ENCODE peak calls at places on chromosomes 2 and 18, in five cellular contexts. Q is colonic mucosa, S is neural progenitor cell, L is mammary epithelial cell, U is heart left ventricle. C is an unnamed sample.
A peak's percentile ranks its signal among the peaks of the same experiment; 100 is the strongest.

GRCh38 chr2:41127351-41127750 is 675.5 kb upstream of the SLC8A1 start:
- DNase-seq in L (no peak), S (no peak), U (no peak), Q (no peak), C (no peak)

GRCh38 chr2:88006912-88007439 is 9.4 kb downstream of the RNU2-63P start:
- DNase-seq in U (no peak), L (no peak), S (no peak), Q (no peak), C (no peak)

GRCh38 chr2:240450532-240451107 is 15.2 kb downstream of the GPC1 start:
- DNase-seq in U (peak; percentile 47), L (no peak), Q (no peak), S (no peak), C (no peak)

GRCh38 chr2:27737676-27738348 is 33.7 kb upstream of the MRPL33 start:
- DNase-seq in Q (no peak), L (peak; percentile 74), S (no peak), U (no peak), C (peak; percentile 87)

GRCh38 chr2:10301946-10302478 is 692 bp upstream of the HPCAL1 start:
- DNase-seq in Q (peak; percentile 46), S (peak; percentile 31), U (no peak), L (no peak), C (no peak)

GRCh38 chr2:215332876-215333600 is 21.2 kb downstream of the ATIC start:
- DNase-seq in S (no peak), U (no peak), Q (peak; percentile 64), L (no peak), C (no peak)

GRCh38 chr18:79517322-79517721 is 121.6 kb downstream of the NFATC1 start:
- DNase-seq in U (peak; percentile 37), S (no peak), L (no peak), Q (peak; percentile 17), C (no peak)

GRCh38 chr2:26740346-26740745 is 23.7 kb upstream of the SLC35F6 start:
- DNase-seq in U (no peak), Q (no peak), S (no peak), L (no peak), C (no peak)

GRCh38 chr2:114010001-114010400 is 120.1 kb downstream of the ACTR3 start:
- DNase-seq in S (no peak), U (no peak), Q (no peak), L (peak; percentile 71), C (no peak)

GRCh38 chr18:63088262-63088661 is 231.3 kb downstream of the BCL2 start:
- DNase-seq in U (no peak), Q (no peak), L (no peak), S (peak; percentile 32), C (no peak)

GRCh38 chr2:30232027-30232800 is 880 bp downstream of the LBH start:
- DNase-seq in U (peak; percentile 83), Q (peak; percentile 59), L (no peak), S (peak; percentile 69), C (peak; percentile 34)

GRCh38 chr2:156332452-156333273 is at the start of gene NR4A2:
- DNase-seq in Q (peak; percentile 95), L (peak; percentile 92), U (peak; percentile 93), S (peak; percentile 90), C (peak; percentile 83)

GRCh38 chr2:45627911-45628310 is 16.8 kb upstream of the SRBD1 start:
- DNase-seq in S (no peak), L (no peak), U (no peak), Q (no peak), C (no peak)

GRCh38 chr2:30631051-30631671 is 176.1 kb downstream of the CAPN13 start:
- DNase-seq in U (no peak), Q (no peak), L (peak; percentile 21), S (no peak), C (no peak)

GRCh38 chr2:16506366-16506765 is 159.3 kb downstream of the CYRIA start:
- DNase-seq in U (no peak), L (no peak), Q (no peak), S (no peak), C (no peak)

GRCh38 chr2:70190086-70190412 is 770 bp downstream of the C2orf42 start:
- DNase-seq in S (peak; percentile 26), L (no peak), U (no peak), Q (peak; percentile 28), C (no peak)

GRCh38 chr18:13470555-13471494 is 252.3 kb downstream of the LDLRAD4 start:
- DNase-seq in L (no peak), S (peak; percentile 30), U (peak; percentile 75), Q (no peak), C (peak; percentile 44)

GRCh38 chr2:1055014-1055595 is 104.5 kb downstream of the SNTG2 start:
- DNase-seq in L (peak; percentile 55), S (no peak), Q (no peak), U (no peak), C (no peak)

GRCh38 chr2:234863043-234863934 is 88.5 kb upstream of the SH3BP4 start:
- DNase-seq in U (no peak), Q (peak; percentile 25), S (no peak), L (peak; percentile 64), C (peak; percentile 95)

GRCh38 chr2:237868631-237869356 is 9.4 kb downstream of the RAMP1 start:
- DNase-seq in L (no peak), S (no peak), U (no peak), Q (no peak), C (no peak)

GRCh38 chr2:226795281-226796011 is 4.2 kb downstream of the IRS1 start:
- DNase-seq in S (no peak), U (peak; percentile 62), Q (no peak), L (peak; percentile 48), C (peak; percentile 72)

GRCh38 chr2:136086253-136087016 is 31.5 kb downstream of the CXCR4 start:
- DNase-seq in L (no peak), Q (no peak), S (no peak), U (no peak), C (no peak)

GRCh38 chr2:215654177-215654850 is 218.4 kb upstream of the FN1 start:
- DNase-seq in S (no peak), U (no peak), L (no peak), Q (no peak), C (no peak)

GRCh38 chr2:172439509-172439860 is 12.1 kb downstream of the ITGA6 start:
- DNase-seq in U (no peak), L (no peak), Q (no peak), S (no peak), C (no peak)
- H3K4me1 ChIP-seq in U (peaks cover 29% of the 10 kb centered on the region), L (peaks cover 93% of the 10 kb centered on the region), Q (peaks cover 10% of the 10 kb centered on the region), S (peaks cover 68% of the 10 kb centered on the region), C (peaks cover 20% of the 10 kb centered on the region)

DNA sequence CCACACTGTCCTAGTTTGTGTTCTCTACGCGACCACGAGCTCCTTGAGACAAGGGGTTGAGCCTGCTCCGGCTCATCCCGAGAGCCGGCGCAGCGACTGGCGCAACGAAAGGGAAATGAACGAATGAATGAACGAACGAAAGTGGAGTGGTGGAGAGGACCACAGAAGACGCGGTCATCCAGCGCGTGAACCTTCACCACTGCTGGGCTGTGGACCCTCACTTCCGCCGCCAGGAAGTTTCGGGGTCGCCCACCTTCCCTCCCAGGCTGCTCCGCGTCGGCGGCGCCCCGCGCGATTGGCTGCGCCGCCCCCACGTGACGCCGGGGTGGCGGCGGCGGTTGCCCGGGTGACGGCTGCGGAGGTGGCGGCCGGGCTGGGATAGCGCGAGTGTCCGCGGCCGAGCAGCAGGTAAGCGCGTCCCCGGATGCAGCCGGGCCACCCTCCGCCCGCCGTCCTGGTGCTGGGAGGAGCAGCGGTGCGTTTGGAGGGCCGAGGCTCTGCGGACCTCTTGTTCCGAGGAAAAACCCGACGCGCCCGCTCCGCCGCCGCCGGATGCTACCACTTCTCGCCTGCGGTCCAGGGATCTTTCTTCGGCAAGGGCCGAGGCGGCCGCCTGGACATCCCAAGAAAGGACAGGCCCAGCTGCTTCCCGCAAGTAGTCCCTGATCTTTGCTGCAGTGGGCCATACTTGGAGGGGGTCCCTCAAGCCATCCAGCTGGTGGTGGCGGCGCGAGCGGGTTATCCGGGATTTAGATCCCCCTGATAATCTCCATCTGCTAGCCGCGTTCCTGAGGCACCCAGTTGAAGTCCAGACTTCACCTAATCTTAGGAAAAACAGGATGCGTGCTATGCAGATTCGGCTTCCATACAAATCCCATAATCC is at the start of gene ARMC9:
- DNase-seq in Q (peak; percentile 80), S (peak; percentile 92), L (peak; percentile 72), U (peak; percentile 88), C (peak; percentile 77)
- TF ChIP-seq CTCF in Q (no peak), S (no peak), L (no peak), U (no peak), C (no peak)

GRCh38 chr2:232524771-232525170 is 1.2 kb upstream of the CHRND start:
- DNase-seq in Q (no peak), S (no peak), U (no peak), L (no peak), C (no peak)

GRCh38 chr2:232522014-232522854 is 2.0 kb downstream of the PRSS56 start:
- DNase-seq in S (peak; percentile 77), L (no peak), Q (peak; percentile 57), U (peak; percentile 83), C (peak; percentile 41)

GRCh38 chr2:232523682-232524597 is 2.0 kb upstream of the CHRND start:
- DNase-seq in Q (peak; percentile 41), S (peak; percentile 92), U (no peak), L (peak; percentile 46), C (no peak)

GRCh38 chr2:232521524-232521923 is 1.3 kb downstream of the PRSS56 start:
- DNase-seq in S (no peak), L (no peak), U (no peak), Q (no peak), C (no peak)

DNA sequence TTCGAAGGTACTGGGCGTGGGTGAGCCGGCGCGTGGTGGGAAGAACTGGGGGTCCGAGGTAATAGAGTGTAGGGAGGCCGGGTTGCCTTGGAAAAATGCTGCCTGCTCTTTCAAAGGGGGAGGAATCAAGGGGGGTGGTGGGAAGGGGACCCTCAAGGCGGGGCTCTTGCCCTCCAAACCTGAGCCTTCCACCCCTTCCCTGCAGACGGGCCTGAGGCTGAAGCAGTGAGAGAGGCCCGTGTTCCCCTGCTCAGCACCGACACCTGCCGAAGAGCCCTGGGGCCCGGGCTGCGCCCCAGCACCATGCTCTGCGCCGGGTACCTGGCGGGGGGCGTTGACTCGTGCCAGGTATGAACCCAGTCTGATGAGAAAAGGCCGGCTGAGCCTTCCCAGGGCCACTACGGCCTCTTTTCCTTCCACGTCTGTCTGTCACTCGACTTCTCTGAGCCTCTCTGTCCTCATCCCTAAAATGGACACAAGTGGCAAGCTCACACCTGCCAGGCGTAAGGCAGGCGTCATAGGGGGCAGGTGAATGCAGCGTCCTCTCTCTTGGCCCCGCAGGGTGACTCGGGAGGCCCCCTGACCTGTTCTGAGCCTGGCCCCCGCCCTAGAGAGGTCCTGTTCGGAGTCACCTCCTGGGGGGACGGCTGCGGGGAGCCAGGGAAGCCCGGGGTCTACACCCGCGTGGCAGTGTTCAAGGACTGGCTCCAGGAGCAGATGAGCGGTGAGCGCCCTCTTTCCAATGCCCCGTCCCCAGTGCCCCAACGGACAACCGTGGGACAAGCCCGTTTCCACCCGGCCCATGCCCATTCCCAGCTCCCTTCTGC is 2.9 kb downstream of the PRSS56 start:
- DNase-seq in Q (no peak), S (no peak), L (peak; percentile 11), U (no peak), C (no peak)
- H3K4me3 ChIP-seq in Q (no peak overlapping the region), S (peak overlapping the region; percentile 56), L (no peak overlapping the region), U (peak overlapping the region; percentile 49), C (no peak overlapping the region)

GRCh38 chr2:62550466-62550865 is 44.5 kb upstream of the TMEM17 start:
- DNase-seq in Q (no peak), U (no peak), S (no peak), L (no peak), C (no peak)

GRCh38 chr2:62540786-62541168 is 34.8 kb upstream of the TMEM17 start:
- DNase-seq in S (no peak), L (no peak), Q (no peak), U (no peak), C (no peak)

GRCh38 chr2:62547849-62548248 is 41.9 kb upstream of the TMEM17 start:
- DNase-seq in U (no peak), L (no peak), S (no peak), Q (no peak), C (no peak)

GRCh38 chr2:62539892-62540785 is 34.1 kb upstream of the TMEM17 start:
- DNase-seq in S (no peak), L (no peak), Q (no peak), U (no peak), C (no peak)

GRCh38 chr2:62545261-62545660 is 39.3 kb upstream of the TMEM17 start:
- DNase-seq in Q (no peak), S (no peak), L (no peak), U (no peak), C (no peak)
- H3K4me1 ChIP-seq in Q (peaks cover 6% of the 10 kb centered on the region), S (peaks cover 13% of the 10 kb centered on the region), L (no peaks in the 10 kb centered on the region), U (no peaks in the 10 kb centered on the region), C (no peaks in the 10 kb centered on the region)